ENCODE peak calls at places on chromosome 5, in seven cellular contexts. One of them, this sample, is unnamed.

GRCh38 chr5:124457901-124458300 is 288.5 kb downstream of the ZNF608 start:
- DNase-seq in HFF-Myc: no peak
- DNase-seq in HCT116: no peak
- DNase-seq in B cell: no peak
- DNase-seq in WTC11: no peak
- DNase-seq in AG04449: no peak
- DNase-seq in hepatocyte: no peak
- DNase-seq in this sample: no peak

GRCh38 chr5:171367424-171368370 is 20.0 kb upstream of the NPM1 start:
- DNase-seq in AG04449: no peak
- DNase-seq in B cell: no peak
- DNase-seq in HFF-Myc: no peak
- DNase-seq in WTC11: no peak
- DNase-seq in HCT116: no peak
- DNase-seq in hepatocyte: no peak
- DNase-seq in this sample: no peak

GRCh38 chr5:79518718-79519117 is 4.8 kb upstream of the HOMER1 start:
- DNase-seq in hepatocyte: peak
- DNase-seq in HFF-Myc: no peak
- DNase-seq in B cell: no peak
- DNase-seq in HCT116: no peak
- DNase-seq in AG04449: no peak
- DNase-seq in WTC11: no peak
- DNase-seq in this sample: no peak

GRCh38 chr5:139212484-139212883 is 14.3 kb upstream of the SIL1 start:
- DNase-seq in hepatocyte: no peak
- DNase-seq in HCT116: no peak
- DNase-seq in HFF-Myc: no peak
- DNase-seq in B cell: no peak
- DNase-seq in AG04449: no peak
- DNase-seq in WTC11: no peak
- DNase-seq in this sample: no peak

GRCh38 chr5:149427374-149427773 is 48.3 kb upstream of the IL17B start:
- DNase-seq in AG04449: no peak
- DNase-seq in WTC11: no peak
- DNase-seq in B cell: no peak
- DNase-seq in HCT116: no peak
- DNase-seq in HFF-Myc: no peak
- DNase-seq in hepatocyte: no peak
- DNase-seq in this sample: no peak

GRCh38 chr5:133866903-133867245 is 101.6 kb downstream of the C5orf15 start:
- DNase-seq in WTC11: no peak
- DNase-seq in B cell: no peak
- DNase-seq in HCT116: no peak
- DNase-seq in HFF-Myc: no peak
- DNase-seq in hepatocyte: no peak
- DNase-seq in AG04449: no peak
- DNase-seq in this sample: no peak

GRCh38 chr5:120449501-120449900 is 14.6 kb upstream of the PRR16 start:
- DNase-seq in HCT116: no peak
- DNase-seq in hepatocyte: no peak
- DNase-seq in HFF-Myc: no peak
- DNase-seq in AG04449: no peak
- DNase-seq in WTC11: no peak
- DNase-seq in B cell: no peak
- DNase-seq in this sample: no peak

GRCh38 chr5:137887831-137888230 is 1.4 kb upstream of the PKD2L2 start:
- DNase-seq in WTC11: no peak
- DNase-seq in HCT116: no peak
- DNase-seq in AG04449: no peak
- DNase-seq in HFF-Myc: no peak
- DNase-seq in hepatocyte: no peak
- DNase-seq in B cell: no peak
- DNase-seq in this sample: no peak

GRCh38 chr5:58215364-58215763 is 244.5 kb downstream of the PLK2 start:
- DNase-seq in AG04449: no peak
- DNase-seq in B cell: no peak
- DNase-seq in HFF-Myc: no peak
- DNase-seq in hepatocyte: no peak
- DNase-seq in HCT116: no peak
- DNase-seq in WTC11: no peak
- DNase-seq in this sample: no peak

GRCh38 chr5:68754536-68754935 is 339.3 kb upstream of the SLC30A5 start:
- DNase-seq in HCT116: no peak
- DNase-seq in WTC11: no peak
- DNase-seq in hepatocyte: no peak
- DNase-seq in B cell: no peak
- DNase-seq in AG04449: no peak
- DNase-seq in HFF-Myc: no peak
- DNase-seq in this sample: no peak

GRCh38 chr5:133932441-133933168 is 35.8 kb downstream of the C5orf15 start:
- DNase-seq in B cell: peak
- DNase-seq in HFF-Myc: no peak
- DNase-seq in HCT116: no peak
- DNase-seq in AG04449: no peak
- DNase-seq in hepatocyte: no peak
- DNase-seq in WTC11: no peak
- DNase-seq in this sample: no peak

GRCh38 chr5:126875303-126875785 is 98.4 kb downstream of the LMNB1 start:
- DNase-seq in B cell: no peak
- DNase-seq in WTC11: no peak
- DNase-seq in hepatocyte: peak
- DNase-seq in HCT116: no peak
- DNase-seq in HFF-Myc: no peak
- DNase-seq in AG04449: no peak
- DNase-seq in this sample: no peak

GRCh38 chr5:141094481-141095262 is at the start of gene PCDHB2:
- DNase-seq in WTC11: peak
- DNase-seq in B cell: no peak
- DNase-seq in HFF-Myc: no peak
- DNase-seq in AG04449: no peak
- DNase-seq in HCT116: no peak
- DNase-seq in hepatocyte: peak
- DNase-seq in this sample: no peak

GRCh38 chr5:133397432-133397831 is 214.9 kb downstream of the FSTL4 start:
- DNase-seq in HCT116: no peak
- DNase-seq in WTC11: no peak
- DNase-seq in B cell: no peak
- DNase-seq in HFF-Myc: no peak
- DNase-seq in hepatocyte: no peak
- DNase-seq in AG04449: no peak
- DNase-seq in this sample: no peak

GRCh38 chr5:179880848-179881590 is 22.4 kb upstream of the MRNIP start:
- DNase-seq in B cell: no peak
- DNase-seq in HFF-Myc: no peak
- DNase-seq in AG04449: no peak
- DNase-seq in hepatocyte: no peak
- DNase-seq in WTC11: no peak
- DNase-seq in HCT116: no peak
- DNase-seq in this sample: no peak

GRCh38 chr5:26833596-26833995 is 204.8 kb downstream of the CDH9 start:
- DNase-seq in AG04449: no peak
- DNase-seq in B cell: no peak
- DNase-seq in hepatocyte: no peak
- DNase-seq in HFF-Myc: no peak
- DNase-seq in HCT116: no peak
- DNase-seq in WTC11: no peak
- DNase-seq in this sample: no peak

GRCh38 chr5:157342822-157343402 is 77.0 kb downstream of the CYFIP2 start:
- DNase-seq in B cell: peak
- DNase-seq in HCT116: peak
- DNase-seq in AG04449: no peak
- DNase-seq in hepatocyte: peak
- DNase-seq in HFF-Myc: no peak
- DNase-seq in WTC11: peak
- DNase-seq in this sample: peak

GRCh38 chr5:150645070-150645700 is 4.7 kb downstream of the SYNPO start:
- DNase-seq in WTC11: no peak
- DNase-seq in HFF-Myc: no peak
- DNase-seq in HCT116: no peak
- DNase-seq in B cell: no peak
- DNase-seq in AG04449: peak
- DNase-seq in hepatocyte: no peak
- DNase-seq in this sample: no peak

GRCh38 chr5:119274024-119274766 is 81.6 kb upstream of the TNFAIP8 start:
- DNase-seq in HFF-Myc: no peak
- DNase-seq in HCT116: peak
- DNase-seq in B cell: no peak
- DNase-seq in hepatocyte: peak
- DNase-seq in WTC11: no peak
- DNase-seq in AG04449: no peak
- DNase-seq in this sample: peak

GRCh38 chr5:145027266-145027665 is 807.9 kb downstream of the PRELID2 start:
- DNase-seq in HFF-Myc: no peak
- DNase-seq in AG04449: no peak
- DNase-seq in B cell: no peak
- DNase-seq in hepatocyte: no peak
- DNase-seq in WTC11: no peak
- DNase-seq in HCT116: no peak
- DNase-seq in this sample: no peak

GRCh38 chr5:111511174-111512025 is 935 bp downstream of the STARD4 start:
- DNase-seq in HFF-Myc: no peak
- DNase-seq in WTC11: no peak
- DNase-seq in hepatocyte: peak
- DNase-seq in AG04449: no peak
- DNase-seq in B cell: no peak
- DNase-seq in HCT116: no peak
- DNase-seq in this sample: no peak

GRCh38 chr5:112977440-112977861 is 853 bp downstream of the DCP2 start:
- DNase-seq in HCT116: no peak
- DNase-seq in HFF-Myc: no peak
- DNase-seq in hepatocyte: peak
- DNase-seq in AG04449: no peak
- DNase-seq in WTC11: no peak
- DNase-seq in B cell: peak
- DNase-seq in this sample: no peak

GRCh38 chr5:143094087-143094511 is 309.4 kb downstream of the NR3C1 start:
- DNase-seq in B cell: peak
- DNase-seq in WTC11: peak
- DNase-seq in HFF-Myc: no peak
- DNase-seq in hepatocyte: peak
- DNase-seq in HCT116: no peak
- DNase-seq in AG04449: no peak
- DNase-seq in this sample: no peak

GRCh38 chr5:91154338-91154737 is 228.8 kb downstream of the ARRDC3 start:
- DNase-seq in B cell: no peak
- DNase-seq in HCT116: no peak
- DNase-seq in hepatocyte: no peak
- DNase-seq in HFF-Myc: no peak
- DNase-seq in WTC11: no peak
- DNase-seq in AG04449: no peak
- DNase-seq in this sample: no peak

GRCh38 chr5:173582198-173583092 is 34.0 kb downstream of the BOD1 start:
- DNase-seq in AG04449: no peak
- DNase-seq in WTC11: no peak
- DNase-seq in B cell: no peak
- DNase-seq in HCT116: no peak
- DNase-seq in hepatocyte: no peak
- DNase-seq in HFF-Myc: peak
- DNase-seq in this sample: no peak

GRCh38 chr5:65050826-65051498 is 282.2 kb downstream of the CWC27 start:
- DNase-seq in HCT116: no peak
- DNase-seq in B cell: no peak
- DNase-seq in AG04449: no peak
- DNase-seq in HFF-Myc: no peak
- DNase-seq in WTC11: no peak
- DNase-seq in hepatocyte: no peak
- DNase-seq in this sample: no peak

GRCh38 chr5:138903113-138903789 is 28.1 kb upstream of the LRRTM2 start:
- DNase-seq in HCT116: no peak
- DNase-seq in WTC11: no peak
- DNase-seq in AG04449: peak
- DNase-seq in HFF-Myc: no peak
- DNase-seq in hepatocyte: no peak
- DNase-seq in B cell: no peak
- DNase-seq in this sample: no peak

GRCh38 chr5:10581867-10582511 is 18.1 kb downstream of the ANKRD33B start:
- DNase-seq in WTC11: no peak
- DNase-seq in B cell: no peak
- DNase-seq in HCT116: no peak
- DNase-seq in hepatocyte: no peak
- DNase-seq in HFF-Myc: no peak
- DNase-seq in AG04449: no peak
- DNase-seq in this sample: no peak
- TF ChIP-seq CTCF in WTC11: no peak
- TF ChIP-seq CTCF in B cell: no peak
- TF ChIP-seq CTCF in HCT116: no peak
- TF ChIP-seq CTCF in hepatocyte: no peak
- TF ChIP-seq CTCF in HFF-Myc: no peak
- TF ChIP-seq CTCF in AG04449: no peak
- TF ChIP-seq CTCF in this sample: no peak

DNA sequence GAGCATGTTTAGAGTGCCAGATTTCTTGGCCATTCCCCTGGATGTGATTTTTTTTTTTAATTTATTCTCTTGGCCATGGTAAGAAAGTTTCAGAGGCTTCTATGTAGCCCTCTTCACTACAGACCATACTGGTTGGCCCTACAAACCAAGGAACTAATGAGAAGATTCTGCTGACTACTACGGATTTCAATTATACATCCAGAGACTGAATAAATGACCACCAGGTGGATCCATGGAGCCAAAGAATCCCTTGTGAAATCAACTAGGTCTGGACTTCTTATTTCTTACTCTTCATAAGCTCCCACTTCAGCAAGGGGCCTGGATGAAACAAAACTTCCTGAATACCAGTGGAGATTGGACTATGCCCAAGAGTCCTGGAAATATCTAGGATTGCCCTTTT is 27.6 kb downstream of the ZNF622 start:
- DNase-seq in HFF-Myc: no peak
- DNase-seq in WTC11: no peak
- DNase-seq in HCT116: no peak
- DNase-seq in hepatocyte: no peak
- DNase-seq in AG04449: no peak
- DNase-seq in B cell: no peak
- DNase-seq in this sample: no peak
- TF ChIP-seq CTCF in HFF-Myc: peak
- TF ChIP-seq CTCF in WTC11: no peak
- TF ChIP-seq CTCF in HCT116: peak
- TF ChIP-seq CTCF in hepatocyte: no peak
- TF ChIP-seq CTCF in AG04449: no peak
- TF ChIP-seq CTCF in B cell: no peak
- TF ChIP-seq CTCF in this sample: no peak

DNA sequence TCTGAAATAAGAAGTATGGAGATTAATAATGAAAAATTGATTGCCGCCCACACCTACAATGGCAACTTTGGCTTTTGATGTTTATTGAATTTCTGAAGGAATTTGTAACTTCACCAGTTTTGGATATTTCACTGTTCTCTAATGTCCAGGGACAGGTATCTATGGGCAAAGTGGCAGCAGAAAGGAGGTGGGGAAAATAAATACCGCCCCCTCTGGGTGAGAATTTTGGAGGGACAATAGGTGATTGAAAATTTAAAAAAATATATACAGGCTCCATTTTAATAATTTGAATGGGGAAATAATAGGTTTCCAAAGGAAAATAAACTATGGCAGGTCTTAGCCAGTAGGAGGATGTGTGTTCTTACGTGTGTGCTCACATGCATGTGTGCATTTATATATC is 1.3 kb downstream of the SCGB3A2 start:
- DNase-seq in AG04449: no peak
- DNase-seq in HFF-Myc: no peak
- DNase-seq in HCT116: no peak
- DNase-seq in hepatocyte: no peak
- DNase-seq in WTC11: no peak
- DNase-seq in B cell: no peak
- DNase-seq in this sample: no peak
- TF ChIP-seq CTCF in AG04449: no peak
- TF ChIP-seq CTCF in HFF-Myc: no peak
- TF ChIP-seq CTCF in HCT116: no peak
- TF ChIP-seq CTCF in hepatocyte: no peak
- TF ChIP-seq CTCF in WTC11: no peak
- TF ChIP-seq CTCF in B cell: no peak
- TF ChIP-seq CTCF in this sample: no peak

GRCh38 chr5:161676109-161676508 is 9.4 kb upstream of the GABRA6 start:
- DNase-seq in WTC11: no peak
- DNase-seq in B cell: no peak
- DNase-seq in HFF-Myc: no peak
- DNase-seq in hepatocyte: peak
- DNase-seq in HCT116: no peak
- DNase-seq in AG04449: no peak
- DNase-seq in this sample: no peak
- TF ChIP-seq CTCF in WTC11: peak
- TF ChIP-seq CTCF in B cell: peak
- TF ChIP-seq CTCF in HFF-Myc: no peak
- TF ChIP-seq CTCF in hepatocyte: peak
- TF ChIP-seq CTCF in HCT116: peak
- TF ChIP-seq CTCF in AG04449: no peak
- TF ChIP-seq CTCF in this sample: no peak

This sample was measured in Calu3.